ENCODE peak calls at places on chromosomes 2 and 18, in six cellular contexts. One of them, this sample, is unnamed. For H3K36me3, the result is how much of the 10 kb centered on the place peaks cover.

GRCh38 chr18:48293954-48294893 is 115.0 kb downstream of the ZBTB7C start:
- DNase-seq in pancreas: no peak
- DNase-seq in lower lobe of right lung: no peak
- DNase-seq in psoas muscle: peak
- DNase-seq in BJ: no peak
- DNase-seq in fibroblast of lung: peak
- DNase-seq in this sample: peak

GRCh38 chr2:146918280-146918679 is 926.5 kb upstream of the ACVR2A start:
- DNase-seq in pancreas: no peak
- DNase-seq in lower lobe of right lung: no peak
- DNase-seq in psoas muscle: no peak
- DNase-seq in BJ: no peak
- DNase-seq in fibroblast of lung: no peak
- DNase-seq in this sample: no peak

GRCh38 chr2:232061265-232061664 is 99.8 kb downstream of the DIS3L2 start:
- DNase-seq in pancreas: no peak
- DNase-seq in lower lobe of right lung: no peak
- DNase-seq in psoas muscle: no peak
- DNase-seq in BJ: no peak
- DNase-seq in fibroblast of lung: no peak
- DNase-seq in this sample: no peak

GRCh38 chr2:204251118-204251757 is 294.0 kb upstream of the PARD3B start:
- DNase-seq in pancreas: no peak
- DNase-seq in lower lobe of right lung: no peak
- DNase-seq in psoas muscle: no peak
- DNase-seq in BJ: no peak
- DNase-seq in fibroblast of lung: no peak
- DNase-seq in this sample: no peak

GRCh38 chr18:74225193-74225840 is 66.4 kb downstream of the CYB5A start:
- DNase-seq in pancreas: no peak
- DNase-seq in lower lobe of right lung: no peak
- DNase-seq in psoas muscle: no peak
- DNase-seq in BJ: no peak
- DNase-seq in fibroblast of lung: no peak
- DNase-seq in this sample: no peak

GRCh38 chr2:45649855-45650806 is 1.3 kb upstream of the PRKCE start:
- DNase-seq in pancreas: peak
- DNase-seq in lower lobe of right lung: peak
- DNase-seq in psoas muscle: peak
- DNase-seq in BJ: no peak
- DNase-seq in fibroblast of lung: peak
- DNase-seq in this sample: peak

GRCh38 chr18:7084766-7085080 is 32.9 kb downstream of the LAMA1 start:
- DNase-seq in pancreas: no peak
- DNase-seq in lower lobe of right lung: no peak
- DNase-seq in psoas muscle: no peak
- DNase-seq in BJ: peak
- DNase-seq in fibroblast of lung: peak
- DNase-seq in this sample: no peak

GRCh38 chr18:49561127-49561376 is 805 bp upstream of the LIPG start:
- DNase-seq in pancreas: no peak
- DNase-seq in lower lobe of right lung: no peak
- DNase-seq in psoas muscle: no peak
- DNase-seq in BJ: no peak
- DNase-seq in fibroblast of lung: peak
- DNase-seq in this sample: no peak

GRCh38 chr2:157825885-157826284 is 50.2 kb downstream of the ACVR1 start:
- DNase-seq in pancreas: no peak
- DNase-seq in lower lobe of right lung: peak
- DNase-seq in psoas muscle: peak
- DNase-seq in BJ: no peak
- DNase-seq in fibroblast of lung: no peak
- DNase-seq in this sample: peak

GRCh38 chr2:49021170-49021743 is 133.1 kb downstream of the FSHR start:
- DNase-seq in pancreas: no peak
- DNase-seq in lower lobe of right lung: no peak
- DNase-seq in psoas muscle: no peak
- DNase-seq in BJ: no peak
- DNase-seq in fibroblast of lung: no peak
- DNase-seq in this sample: no peak

GRCh38 chr2:134301099-134301970 is 47.5 kb downstream of the MGAT5 start:
- DNase-seq in pancreas: no peak
- DNase-seq in lower lobe of right lung: no peak
- DNase-seq in psoas muscle: no peak
- DNase-seq in BJ: no peak
- DNase-seq in fibroblast of lung: peak
- DNase-seq in this sample: no peak

GRCh38 chr2:132974477-132975050 is 304.6 kb upstream of the LYPD1 start:
- DNase-seq in pancreas: no peak
- DNase-seq in lower lobe of right lung: no peak
- DNase-seq in psoas muscle: no peak
- DNase-seq in BJ: no peak
- DNase-seq in fibroblast of lung: peak
- DNase-seq in this sample: no peak

GRCh38 chr2:103448416-103448815 is 686.6 kb downstream of the TMEM182 start:
- DNase-seq in pancreas: no peak
- DNase-seq in lower lobe of right lung: no peak
- DNase-seq in psoas muscle: no peak
- DNase-seq in BJ: no peak
- DNase-seq in fibroblast of lung: no peak
- DNase-seq in this sample: no peak

GRCh38 chr18:48771641-48772380 is 179.0 kb downstream of the SMAD7 start:
- DNase-seq in pancreas: no peak
- DNase-seq in lower lobe of right lung: peak
- DNase-seq in psoas muscle: peak
- DNase-seq in BJ: no peak
- DNase-seq in fibroblast of lung: no peak
- DNase-seq in this sample: peak

GRCh38 chr18:59484796-59485328 is 125.8 kb upstream of the LMAN1 start:
- DNase-seq in pancreas: no peak
- DNase-seq in lower lobe of right lung: no peak
- DNase-seq in psoas muscle: no peak
- DNase-seq in BJ: peak
- DNase-seq in fibroblast of lung: peak
- DNase-seq in this sample: no peak

GRCh38 chr2:49226360-49226759 is 72.0 kb upstream of the FSHR start:
- DNase-seq in pancreas: no peak
- DNase-seq in lower lobe of right lung: no peak
- DNase-seq in psoas muscle: no peak
- DNase-seq in BJ: no peak
- DNase-seq in fibroblast of lung: no peak
- DNase-seq in this sample: no peak

GRCh38 chr18:74173434-74173750 is 25.1 kb downstream of the TIMM21 start:
- DNase-seq in pancreas: no peak
- DNase-seq in lower lobe of right lung: no peak
- DNase-seq in psoas muscle: no peak
- DNase-seq in BJ: no peak
- DNase-seq in fibroblast of lung: no peak
- DNase-seq in this sample: no peak

GRCh38 chr2:194954216-194954615 is 702.8 kb upstream of the SLC39A10 start:
- DNase-seq in pancreas: no peak
- DNase-seq in lower lobe of right lung: no peak
- DNase-seq in psoas muscle: no peak
- DNase-seq in BJ: no peak
- DNase-seq in fibroblast of lung: no peak
- DNase-seq in this sample: no peak

GRCh38 chr2:204550738-204551137 is 5.5 kb downstream of the PARD3B start:
- DNase-seq in pancreas: no peak
- DNase-seq in lower lobe of right lung: no peak
- DNase-seq in psoas muscle: no peak
- DNase-seq in BJ: peak
- DNase-seq in fibroblast of lung: peak
- DNase-seq in this sample: no peak

GRCh38 chr2:30147715-30148611 is 1.2 kb downstream of the YPEL5 start:
- DNase-seq in pancreas: peak
- DNase-seq in lower lobe of right lung: peak
- DNase-seq in psoas muscle: peak
- DNase-seq in BJ: no peak
- DNase-seq in fibroblast of lung: peak
- DNase-seq in this sample: peak

GRCh38 chr2:28627722-28628480 is 123.7 kb upstream of the PPP1CB start:
- DNase-seq in pancreas: peak
- DNase-seq in lower lobe of right lung: no peak
- DNase-seq in psoas muscle: peak
- DNase-seq in BJ: no peak
- DNase-seq in fibroblast of lung: peak
- DNase-seq in this sample: no peak

GRCh38 chr18:12703714-12704113 is 872 bp downstream of the PSMG2 start:
- DNase-seq in pancreas: no peak
- DNase-seq in lower lobe of right lung: no peak
- DNase-seq in psoas muscle: no peak
- DNase-seq in BJ: peak
- DNase-seq in fibroblast of lung: peak
- DNase-seq in this sample: no peak

GRCh38 chr18:53952700-53953099 is 271.8 kb downstream of the MBD2 start:
- DNase-seq in pancreas: no peak
- DNase-seq in lower lobe of right lung: no peak
- DNase-seq in psoas muscle: no peak
- DNase-seq in BJ: no peak
- DNase-seq in fibroblast of lung: no peak
- DNase-seq in this sample: no peak

GRCh38 chr18:45920367-45920766 is 46.8 kb downstream of the EPG5 start:
- DNase-seq in pancreas: peak
- DNase-seq in lower lobe of right lung: peak
- DNase-seq in psoas muscle: peak
- DNase-seq in BJ: peak
- DNase-seq in fibroblast of lung: peak
- DNase-seq in this sample: peak

GRCh38 chr2:57598552-57598951 is 448.1 kb upstream of the VRK2 start:
- DNase-seq in pancreas: no peak
- DNase-seq in lower lobe of right lung: no peak
- DNase-seq in psoas muscle: no peak
- DNase-seq in BJ: no peak
- DNase-seq in fibroblast of lung: no peak
- DNase-seq in this sample: no peak

GRCh38 chr2:201942525-201942924 is 91.1 kb upstream of the FZD7 start:
- DNase-seq in pancreas: no peak
- DNase-seq in lower lobe of right lung: no peak
- DNase-seq in psoas muscle: no peak
- DNase-seq in BJ: no peak
- DNase-seq in fibroblast of lung: no peak
- DNase-seq in this sample: no peak

GRCh38 chr2:21427606-21428005 is 303.8 kb downstream of the TDRD15 start:
- DNase-seq in pancreas: no peak
- DNase-seq in lower lobe of right lung: no peak
- DNase-seq in psoas muscle: no peak
- DNase-seq in BJ: no peak
- DNase-seq in fibroblast of lung: no peak
- DNase-seq in this sample: no peak

GRCh38 chr2:231583982-231584381 is 8.7 kb upstream of the TEX44 start:
- DNase-seq in pancreas: no peak
- DNase-seq in lower lobe of right lung: peak
- DNase-seq in psoas muscle: no peak
- DNase-seq in BJ: no peak
- DNase-seq in fibroblast of lung: no peak
- DNase-seq in this sample: no peak

GRCh38 chr2:25989154-25989553 is 6.9 kb upstream of the KIF3C start:
- DNase-seq in pancreas: no peak
- DNase-seq in lower lobe of right lung: no peak
- DNase-seq in psoas muscle: no peak
- DNase-seq in BJ: no peak
- DNase-seq in fibroblast of lung: no peak
- DNase-seq in this sample: no peak

DNA sequence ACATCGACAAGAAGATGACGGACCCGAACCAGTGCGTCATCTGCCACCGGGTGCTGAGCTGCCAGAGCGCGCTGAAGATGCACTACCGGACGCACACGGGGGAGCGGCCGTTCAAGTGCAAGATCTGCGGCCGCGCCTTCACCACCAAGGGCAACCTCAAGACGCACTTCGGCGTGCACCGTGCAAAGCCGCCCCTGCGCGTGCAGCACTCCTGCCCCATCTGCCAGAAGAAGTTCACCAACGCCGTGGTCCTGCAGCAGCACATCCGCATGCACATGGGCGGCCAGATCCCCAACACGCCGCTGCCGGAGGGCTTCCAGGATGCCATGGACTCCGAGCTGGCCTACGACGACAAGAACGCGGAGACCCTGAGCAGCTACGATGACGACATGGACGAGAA is 14.4 kb downstream of the SALL3 start:
- DNase-seq in pancreas: no peak
- DNase-seq in lower lobe of right lung: peak
- DNase-seq in psoas muscle: no peak
- DNase-seq in BJ: no peak
- DNase-seq in fibroblast of lung: no peak
- DNase-seq in this sample: no peak
- H3K36me3 ChIP-seq in pancreas: under half
- H3K36me3 ChIP-seq in lower lobe of right lung: under half
- H3K36me3 ChIP-seq in psoas muscle: under half
- H3K36me3 ChIP-seq in BJ: under half
- H3K36me3 ChIP-seq in fibroblast of lung: under half
- H3K36me3 ChIP-seq in this sample: under half

GRCh38 chr18:37253424-37254255 is 312.0 kb downstream of the CELF4 start:
- DNase-seq in pancreas: peak
- DNase-seq in lower lobe of right lung: peak
- DNase-seq in psoas muscle: no peak
- DNase-seq in BJ: no peak
- DNase-seq in fibroblast of lung: no peak
- DNase-seq in this sample: no peak
- TF ChIP-seq CTCF in pancreas: no peak
- TF ChIP-seq CTCF in lower lobe of right lung: no peak
- TF ChIP-seq CTCF in psoas muscle: no peak
- TF ChIP-seq CTCF in BJ: no peak
- TF ChIP-seq CTCF in fibroblast of lung: no peak
- TF ChIP-seq CTCF in this sample: no peak

DNA sequence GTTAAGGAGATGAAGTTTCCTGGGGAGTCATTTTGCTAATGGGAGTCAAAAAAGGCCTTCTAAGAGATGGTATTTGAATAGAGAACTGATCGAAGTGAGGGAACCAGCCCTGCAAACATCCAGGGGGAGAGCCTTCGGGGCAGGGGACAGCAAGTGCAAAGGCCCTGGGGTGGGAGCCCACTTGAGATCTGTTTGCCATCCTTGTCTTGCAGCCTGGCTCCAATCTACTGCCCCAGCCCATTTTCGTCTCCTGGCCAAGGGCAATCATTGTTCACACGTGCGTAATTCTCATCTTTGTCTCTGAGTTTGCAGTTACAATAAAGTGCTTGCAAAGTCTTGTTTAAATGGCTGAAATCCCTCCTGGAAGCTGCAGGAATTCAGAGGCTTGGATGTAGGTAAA is 43.1 kb upstream of the AFF3 start:
- DNase-seq in pancreas: no peak
- DNase-seq in lower lobe of right lung: no peak
- DNase-seq in psoas muscle: no peak
- DNase-seq in BJ: no peak
- DNase-seq in fibroblast of lung: no peak
- DNase-seq in this sample: no peak
- H3K4me3 ChIP-seq in pancreas: no peak
- H3K4me3 ChIP-seq in lower lobe of right lung: no peak
- H3K4me3 ChIP-seq in psoas muscle: no peak
- H3K4me3 ChIP-seq in BJ: no peak
- H3K4me3 ChIP-seq in fibroblast of lung: no peak
- H3K4me3 ChIP-seq in this sample: no peak

DNA sequence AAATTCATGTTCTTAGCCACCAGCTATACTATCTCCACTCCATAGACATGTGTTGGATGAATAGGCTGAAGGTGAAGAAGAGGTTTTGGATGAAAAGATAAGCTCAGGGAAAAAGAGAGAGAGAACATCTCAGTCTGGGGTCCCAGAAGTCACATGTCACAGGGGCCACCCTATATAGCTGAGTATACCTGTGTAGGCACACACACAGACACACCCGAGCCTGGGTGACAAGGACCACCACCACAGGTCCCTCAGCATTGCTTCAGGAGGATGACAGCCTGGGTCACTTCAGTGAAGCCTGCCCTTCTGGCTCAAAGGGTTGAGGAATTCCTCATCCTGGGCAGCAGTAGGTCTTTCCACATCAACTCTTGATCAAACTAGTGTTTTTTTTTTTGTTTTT is 56.2 kb downstream of the POLR1A start:
- DNase-seq in pancreas: no peak
- DNase-seq in lower lobe of right lung: no peak
- DNase-seq in psoas muscle: no peak
- DNase-seq in BJ: no peak
- DNase-seq in fibroblast of lung: no peak
- DNase-seq in this sample: peak
- H3K36me3 ChIP-seq in pancreas: under half
- H3K36me3 ChIP-seq in lower lobe of right lung: half or more
- H3K36me3 ChIP-seq in psoas muscle: half or more
- H3K36me3 ChIP-seq in BJ: under half
- H3K36me3 ChIP-seq in fibroblast of lung: under half
- H3K36me3 ChIP-seq in this sample: under half